ENCODE peak calls at places on chromosomes 5 and 9, in four cellular contexts. P, S, O and W are unnamed samples.

GRCh38 chr9:79382468-79382867 is 189.3 kb upstream of the TLE4 start:
- DNase-seq in P (no peak), S (no peak), O (no peak), W (no peak)

GRCh38 chr9:12775373-12775962 is 648 bp downstream of the LURAP1L start:
- DNase-seq in P (no peak), S (peak), O (peak), W (no peak)

GRCh38 chr5:171750316-171750788 is 35.3 kb upstream of the SMIM23 start:
- DNase-seq in P (peak), S (peak), O (peak), W (no peak)

GRCh38 chr5:95599252-95599651 is 20.6 kb upstream of the GPR150 start:
- DNase-seq in P (no peak), S (no peak), O (peak), W (no peak)

GRCh38 chr9:129280236-129281231 is 102.5 kb upstream of the IER5L start:
- DNase-seq in P (no peak), S (peak), O (no peak), W (no peak)

GRCh38 chr9:92982130-92982529 is 34.8 kb downstream of the FGD3 start:
- DNase-seq in P (no peak), S (no peak), O (no peak), W (no peak)

GRCh38 chr5:131496400-131496713 is 138.7 kb downstream of the RAPGEF6 start:
- DNase-seq in P (no peak), S (no peak), O (no peak), W (no peak)

GRCh38 chr5:179777909-179778308 is 15.9 kb upstream of the LTC4S start:
- DNase-seq in P (no peak), S (no peak), O (no peak), W (no peak)

GRCh38 chr5:130316971-130317421 is 412.7 kb downstream of the CHSY3 start:
- DNase-seq in P (no peak), S (no peak), O (no peak), W (no peak)

GRCh38 chr5:87243161-87243877 is 24.4 kb upstream of the RASA1 start:
- DNase-seq in P (peak), S (no peak), O (no peak), W (peak)

GRCh38 chr5:78362220-78362619 is 1.8 kb downstream of the SCAMP1 start:
- DNase-seq in P (no peak), S (no peak), O (no peak), W (no peak)

GRCh38 chr5:61767231-61768080 is 435.4 kb downstream of the ZSWIM6 start:
- DNase-seq in P (no peak), S (no peak), O (no peak), W (no peak)

GRCh38 chr5:149141224-149141956 is at the start of gene ABLIM3:
- DNase-seq in P (peak), S (peak), O (peak), W (peak)

GRCh38 chr9:72271617-72272478 is 93.2 kb downstream of the ZFAND5 start:
- DNase-seq in P (peak), S (peak), O (peak), W (no peak)

GRCh38 chr5:180799902-180800801 is 2.5 kb downstream of the MGAT1 start:
- DNase-seq in P (peak), S (no peak), O (no peak), W (peak)

GRCh38 chr9:126347911-126348760 is 21.5 kb downstream of the MVB12B start:
- DNase-seq in P (no peak), S (no peak), O (peak), W (peak)

GRCh38 chr9:107749787-107750444 is 260.3 kb upstream of the KLF4 start:
- DNase-seq in P (peak), S (peak), O (peak), W (peak)

GRCh38 chr9:128438343-128439109 is 17.3 kb upstream of the ODF2 start:
- DNase-seq in P (peak), S (peak), O (peak), W (peak)

GRCh38 chr9:68704804-68705635 is at the start of gene PIP5K1B:
- DNase-seq in P (peak), S (peak), O (peak), W (peak)

GRCh38 chr9:136802321-136802720 is 5.4 kb upstream of the RABL6 start:
- DNase-seq in P (no peak), S (no peak), O (no peak), W (no peak)

GRCh38 chr9:136798708-136799078 is 2.6 kb downstream of the CCDC183 start:
- DNase-seq in P (no peak), S (no peak), O (no peak), W (no peak)

GRCh38 chr9:136796238-136796774 is at the start of gene CCDC183:
- DNase-seq in P (no peak), S (no peak), O (no peak), W (no peak)

GRCh38 chr9:136799854-136800657 is 3.9 kb downstream of the CCDC183 start:
- DNase-seq in P (peak), S (peak), O (peak), W (peak)

DNA sequence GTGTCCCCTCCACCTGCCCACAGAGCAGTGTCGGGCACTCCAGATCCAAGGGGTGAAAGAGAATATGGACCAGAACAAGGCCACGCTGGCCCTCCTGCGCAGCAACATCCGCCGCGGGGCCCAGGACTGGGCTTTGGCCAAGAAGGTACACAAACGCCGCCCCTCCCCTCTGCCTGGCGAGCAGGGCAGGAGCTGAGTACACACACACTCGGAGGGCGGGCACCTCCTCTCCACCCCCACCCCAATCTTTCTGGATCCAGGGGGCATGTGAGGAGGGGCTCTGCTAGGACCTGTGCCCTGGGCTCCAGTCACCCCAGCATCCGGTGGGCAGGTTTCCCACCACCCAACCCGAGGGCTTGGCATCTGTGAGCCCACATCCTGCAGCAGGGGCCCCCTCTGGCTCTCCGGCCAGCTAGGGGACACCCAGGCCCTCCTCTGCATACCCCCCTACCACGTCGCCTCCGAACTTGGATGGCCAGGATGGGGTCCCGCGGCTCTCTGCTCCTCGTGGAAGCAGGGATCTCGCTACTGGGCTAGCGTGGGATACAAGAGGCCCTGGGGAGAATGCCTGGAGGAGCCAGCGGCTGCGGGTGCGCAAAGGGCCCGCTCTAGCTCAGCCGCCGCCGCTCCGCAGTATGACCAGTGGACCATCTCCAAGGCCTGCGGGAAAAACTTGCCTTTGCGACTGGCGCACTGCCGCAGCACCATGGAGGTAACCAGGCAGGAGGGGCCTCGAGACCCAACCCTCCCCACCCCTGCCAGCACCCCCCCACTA is 3.1 kb downstream of the CCDC183 start:
- DNase-seq in P (peak), S (no peak), O (peak), W (no peak)
- TF ChIP-seq EZH2 in P (no peak), S (peak), O (no peak), W (no peak)

DNA sequence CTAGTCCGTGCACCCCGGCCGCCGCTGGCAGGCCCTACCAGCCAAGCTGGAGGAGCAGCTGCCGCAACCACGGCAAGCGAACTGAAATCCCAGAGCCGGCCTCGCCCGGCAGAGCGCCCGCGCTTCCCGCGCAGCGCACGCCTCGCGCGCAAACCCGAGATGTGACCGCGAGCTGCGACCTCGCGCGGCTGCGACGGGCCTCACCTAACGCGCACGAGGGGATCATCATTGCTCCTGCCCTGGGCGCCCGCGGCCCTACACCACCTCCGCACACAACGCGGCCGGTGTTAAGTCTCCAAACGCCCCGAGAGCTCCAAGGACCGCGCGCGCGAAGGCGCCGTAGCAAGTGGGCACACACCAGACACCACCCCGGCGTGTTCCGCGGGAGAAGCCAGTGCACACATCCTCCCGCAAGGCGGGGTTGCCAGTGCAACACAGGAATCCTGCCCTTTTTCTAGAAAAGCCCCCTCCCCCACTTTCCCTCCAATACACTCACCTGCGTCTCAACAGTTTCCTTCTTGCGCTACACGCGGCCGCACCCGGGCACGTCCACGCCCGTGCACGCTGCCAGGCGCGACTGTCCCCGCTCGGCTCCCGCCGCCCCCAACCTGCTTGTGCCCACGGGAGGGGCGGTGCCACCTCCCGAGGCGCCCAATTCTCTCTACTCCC is 5.2 kb downstream of the ELAVL2 start:
- DNase-seq in P (peak), S (peak), O (peak), W (no peak)
- TF ChIP-seq EZH2 in P (no peak), S (peak), O (no peak), W (no peak)

GRCh38 chr5:141875022-141875740 is 3.0 kb downstream of the PCDH1 start:
- DNase-seq in P (no peak), S (no peak), O (peak), W (no peak)

GRCh38 chr5:141876628-141877477 is 1.4 kb downstream of the PCDH1 start:
- DNase-seq in P (peak), S (peak), O (peak), W (peak)

GRCh38 chr5:141877478-141878185 is 578 bp downstream of the PCDH1 start:
- DNase-seq in P (peak), S (peak), O (no peak), W (peak)

GRCh38 chr5:141874262-141874964 is 3.8 kb downstream of the PCDH1 start:
- DNase-seq in P (no peak), S (no peak), O (no peak), W (peak)

DNA sequence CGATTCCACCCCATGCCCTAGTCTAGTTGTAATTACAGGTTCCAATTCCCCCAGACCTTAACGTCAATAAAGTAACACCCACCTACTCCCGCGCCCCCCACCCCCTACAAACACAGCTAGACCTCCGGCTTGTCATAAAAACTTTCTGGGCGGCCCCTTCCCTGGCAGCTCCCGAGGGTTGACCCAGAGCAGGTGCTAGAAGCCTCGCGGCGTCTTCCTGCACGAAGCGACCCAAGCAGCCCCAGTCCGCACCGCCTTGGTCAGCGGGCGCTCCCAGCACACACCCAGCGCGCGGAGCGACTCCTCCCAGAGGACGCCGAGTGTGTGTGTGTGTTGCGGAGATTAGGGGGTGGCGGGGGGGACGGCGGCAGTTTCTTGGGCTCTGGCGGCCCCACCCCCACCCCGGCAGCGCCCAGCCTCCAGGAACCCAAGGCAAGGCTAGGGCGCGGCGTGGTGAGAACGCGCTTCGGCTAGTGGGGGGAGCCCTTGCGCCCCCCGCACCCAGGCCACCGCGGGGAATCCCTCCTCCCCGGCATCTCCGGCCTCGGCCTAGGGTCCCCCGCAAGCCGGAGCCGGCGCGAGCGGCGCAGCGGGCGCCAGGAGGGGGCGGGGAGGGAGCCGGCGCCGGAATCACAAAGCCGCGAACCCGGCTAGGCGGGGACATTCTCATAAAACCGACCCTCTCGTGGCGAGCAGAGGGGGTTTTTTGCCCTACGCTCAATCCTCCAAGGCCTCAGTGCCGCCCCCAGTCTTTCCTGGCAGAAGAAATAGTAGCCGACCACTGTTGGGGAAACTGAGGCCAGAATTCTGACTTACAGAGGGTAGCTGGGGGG is 2.2 kb downstream of the PCDH1 start:
- DNase-seq in P (peak), S (peak), O (peak), W (peak)
- TF ChIP-seq EZH2 in P (no peak), S (no peak), O (no peak), W (no peak)

GRCh38 chr5:157539623-157540022 is 36.0 kb downstream of the ADAM19 start:
- DNase-seq in P (peak), S (no peak), O (no peak), W (no peak)
- TF ChIP-seq EZH2 in P (no peak), S (no peak), O (no peak), W (no peak)

GRCh38 chr5:115170924-115171510 is 1.3 kb upstream of the TRIM36 start:
- DNase-seq in P (peak), S (no peak), O (peak), W (no peak)
- TF ChIP-seq EZH2 in P (no peak), S (peak), O (no peak), W (no peak)

GRCh38 chr5:91556-92263 is at the start of gene PLEKHG4B:
- DNase-seq in P (no peak), S (peak), O (peak), W (no peak)
- TF ChIP-seq EZH2 in P (no peak), S (no peak), O (no peak), W (no peak)

GRCh38 chr9:1042466-1042865 is 7.7 kb upstream of the DMRT2 start:
- DNase-seq in P (no peak), S (peak), O (peak), W (no peak)
- TF ChIP-seq EZH2 in P (no peak), S (no peak), O (no peak), W (no peak)

GRCh38 chr9:21972361-21972760 is 21.8 kb downstream of the CDKN2A start:
- DNase-seq in P (no peak), S (no peak), O (no peak), W (no peak)
- TF ChIP-seq EZH2 in P (no peak), S (peak), O (peak), W (no peak)

GRCh38 chr5:57842376-57843015 is 359.9 kb upstream of the ACTBL2 start:
- DNase-seq in P (no peak), S (no peak), O (no peak), W (peak)
- TF ChIP-seq EZH2 in P (no peak), S (no peak), O (no peak), W (no peak)